ENCODE peak calls at places on chromosomes 6 and 20, in four cellular contexts. T is NCI-H1105, W is EH, B is HEK293T. J is an unnamed sample.

GRCh38 chr20:49513009-49513408 is 30.5 kb upstream of the KCNB1 start:
- DNase-seq in T (no peak), B (no peak), W (no peak), J (no peak)

GRCh38 chr6:48426636-48427035 is 315.6 kb upstream of the PTCHD4 start:
- DNase-seq in B (no peak), T (no peak), W (peak), J (no peak)

GRCh38 chr6:107154131-107154906 is 39.0 kb upstream of the BEND3 start:
- DNase-seq in B (no peak), T (peak), W (no peak), J (no peak)

GRCh38 chr20:50569864-50570836 is 60.0 kb downstream of the PTPN1 start:
- DNase-seq in T (no peak), B (no peak), W (peak), J (no peak)

GRCh38 chr20:47999166-47999565 is 213.9 kb upstream of the SULF2 start:
- DNase-seq in B (no peak), W (peak), T (no peak), J (no peak)

GRCh38 chr6:44086931-44087574 is 40.2 kb downstream of the MRPL14 start:
- DNase-seq in W (peak), T (peak), B (no peak), J (no peak)

GRCh38 chr6:36822506-36823269 is 16.6 kb downstream of the CPNE5 start:
- DNase-seq in T (no peak), W (no peak), B (no peak), J (no peak)

GRCh38 chr6:43924222-43924702 is 154.3 kb downstream of the VEGFA start:
- DNase-seq in W (no peak), T (no peak), B (no peak), J (no peak)

GRCh38 chr6:112468359-112468758 is 121.2 kb downstream of the RFPL4B start:
- DNase-seq in W (peak), T (no peak), B (no peak), J (no peak)

GRCh38 chr6:13272131-13273046 is 55.9 kb downstream of the TBC1D7 start:
- DNase-seq in W (peak), B (no peak), T (no peak), J (peak)

GRCh38 chr20:37319120-37319717 is 26.7 kb upstream of the SRC start:
- DNase-seq in W (peak), B (no peak), T (no peak), J (no peak)

GRCh38 chr6:31730631-31731086 is 1.6 kb upstream of the DDAH2 start:
- DNase-seq in B (no peak), W (no peak), T (no peak), J (no peak)

GRCh38 chr6:84651583-84651982 is 112.8 kb downstream of the TBX18 start:
- DNase-seq in W (peak), T (no peak), B (no peak), J (no peak)

GRCh38 chr20:5033566-5033965 is 32.3 kb upstream of the SLC23A2 start:
- DNase-seq in T (no peak), B (no peak), W (peak), J (no peak)

GRCh38 chr6:124682751-124683150 is 279.5 kb upstream of the RNF217 start:
- DNase-seq in B (no peak), T (no peak), W (no peak), J (no peak)

GRCh38 chr20:13995841-13996240 is 525 bp downstream of the MACROD2 start:
- DNase-seq in W (peak), B (peak), T (peak), J (peak)

GRCh38 chr6:134750669-134751068 is 199.2 kb downstream of the ALDH8A1 start:
- DNase-seq in W (peak), B (no peak), T (peak), J (no peak)

GRCh38 chr6:139765825-139766285 is 391.4 kb upstream of the CITED2 start:
- DNase-seq in W (peak), T (no peak), B (no peak), J (no peak)

GRCh38 chr20:46814366-46815232 is 80.0 kb upstream of the EYA2 start:
- DNase-seq in T (peak), W (peak), B (peak), J (no peak)

GRCh38 chr6:145964948-145965366 is 799 bp upstream of the SHPRH start:
- DNase-seq in T (no peak), B (no peak), W (no peak), J (no peak)

J was measured in midbrain.